ENCODE peak calls at places on chromosome 6, in five cellular contexts. W is stimulated activated CD8-positive, alpha-beta memory T cell treated with anti-CD3 and anti-CD28 coated beads, Interleukin-4, amount 100 ng/mL, for 1 hour; T is Panc1; U is effector CD4-positive, alpha-beta T cell; Z is AG09319. M is an unnamed sample.

GRCh38 chr6:159535629-159536028 is 157.4 kb downstream of the SOD2 start:
- DNase-seq in W (no peak), T (no peak), U (no peak), Z (no peak), M (no peak)

GRCh38 chr6:152575621-152576150 is 61.5 kb downstream of the SYNE1 start:
- DNase-seq in W (no peak), T (no peak), U (no peak), Z (no peak), M (no peak)

GRCh38 chr6:26659042-26659359 is 545 bp downstream of the ZNF322 start:
- DNase-seq in W (no peak), T (peak), U (no peak), Z (no peak), M (peak)

GRCh38 chr6:166566026-166567011 is 20.2 kb downstream of the RAMACL start:
- DNase-seq in W (no peak), T (no peak), U (no peak), Z (no peak), M (no peak)

GRCh38 chr6:40779399-40779798 is 192.2 kb upstream of the LRFN2 start:
- DNase-seq in W (no peak), T (no peak), U (no peak), Z (peak), M (no peak)

GRCh38 chr6:14135865-14136539 is 18.4 kb downstream of the CD83 start:
- DNase-seq in W (no peak), T (no peak), U (no peak), Z (no peak), M (no peak)

GRCh38 chr6:34318492-34319470 is 70.0 kb upstream of the SMIM29 start:
- DNase-seq in W (no peak), T (no peak), U (no peak), Z (no peak), M (no peak)

GRCh38 chr6:24064106-24064505 is 61.9 kb upstream of the NRSN1 start:
- DNase-seq in W (no peak), T (peak), U (no peak), Z (no peak), M (peak)

GRCh38 chr6:152170702-152171667 is 363.5 kb downstream of the ESR1 start:
- DNase-seq in W (no peak), T (no peak), U (peak), Z (no peak), M (peak)

GRCh38 chr6:32436995-32437836 is 2.5 kb upstream of the HLA-DRA start:
- DNase-seq in W (no peak), T (no peak), U (no peak), Z (no peak), M (no peak)

GRCh38 chr6:65776332-65776731 is 69.3 kb upstream of the EYS start:
- DNase-seq in W (no peak), T (no peak), U (no peak), Z (no peak), M (no peak)

GRCh38 chr6:87436435-87436834 is 28.7 kb downstream of the CFAP206 start:
- DNase-seq in W (peak), T (no peak), U (peak), Z (peak), M (peak)

GRCh38 chr6:1325471-1326309 is 13.8 kb downstream of the FOXQ1 start:
- DNase-seq in W (no peak), T (peak), U (no peak), Z (no peak), M (no peak)

GRCh38 chr6:17872908-17873307 is 114.5 kb downstream of the KIF13A start:
- DNase-seq in W (no peak), T (no peak), U (no peak), Z (no peak), M (no peak)

GRCh38 chr6:21398741-21399140 is 194.8 kb upstream of the SOX4 start:
- DNase-seq in W (no peak), T (no peak), U (no peak), Z (no peak), M (no peak)

GRCh38 chr6:145850671-145851070 is 36.1 kb upstream of the FBXO30 start:
- DNase-seq in W (no peak), T (no peak), U (no peak), Z (no peak), M (no peak)

GRCh38 chr6:39599341-39599740 is 125.9 kb downstream of the KIF6 start:
- DNase-seq in W (no peak), T (no peak), U (no peak), Z (no peak), M (no peak)

GRCh38 chr6:379367-380181 is 12.0 kb upstream of the IRF4 start:
- DNase-seq in W (no peak), T (no peak), U (no peak), Z (no peak), M (no peak)

GRCh38 chr6:30192076-30192475 is 21.1 kb downstream of the TRIM26 start:
- DNase-seq in W (no peak), T (no peak), U (no peak), Z (no peak), M (no peak)

GRCh38 chr6:107305391-107305790 is 154.0 kb downstream of the PDSS2 start:
- DNase-seq in W (no peak), T (no peak), U (no peak), Z (no peak), M (no peak)

GRCh38 chr6:143535189-143535614 is 23.7 kb upstream of the FUCA2 start:
- DNase-seq in W (no peak), T (no peak), U (no peak), Z (no peak), M (no peak)

GRCh38 chr6:151101811-151102694 is 137.7 kb upstream of the AKAP12 start:
- DNase-seq in W (no peak), T (no peak), U (no peak), Z (no peak), M (no peak)

GRCh38 chr6:143536461-143536865 is 24.9 kb upstream of the FUCA2 start:
- DNase-seq in W (no peak), T (no peak), U (peak), Z (no peak), M (peak)

GRCh38 chr6:109458774-109459531 is 3.4 kb upstream of the MICAL1 start:
- DNase-seq in W (no peak), T (no peak), U (no peak), Z (no peak), M (no peak)

GRCh38 chr6:6856538-6857523 is 250.9 kb upstream of the RREB1 start:
- DNase-seq in W (no peak), T (no peak), U (no peak), Z (no peak), M (no peak)

GRCh38 chr6:57087916-57088315 is 2.1 kb upstream of the ZNF451 start:
- DNase-seq in W (no peak), T (no peak), U (no peak), Z (no peak), M (no peak)

GRCh38 chr6:103142902-103143301 is 1716.8 kb downstream of the HACE1 start:
- DNase-seq in W (no peak), T (no peak), U (no peak), Z (no peak), M (no peak)

GRCh38 chr6:122869437-122870024 is 80.5 kb downstream of the SMPDL3A start:
- DNase-seq in W (no peak), T (peak), U (no peak), Z (no peak), M (peak)

GRCh38 chr6:21597243-21597682 is 3.7 kb downstream of the SOX4 start:
- DNase-seq in W (no peak), T (no peak), U (no peak), Z (no peak), M (no peak)

GRCh38 chr6:47197672-47198640 is 111.7 kb downstream of the TNFRSF21 start:
- DNase-seq in W (no peak), T (no peak), U (no peak), Z (no peak), M (no peak)

GRCh38 chr6:113719056-113719455 is 138.1 kb upstream of the MARCKS start:
- DNase-seq in W (no peak), T (no peak), U (no peak), Z (no peak), M (no peak)

GRCh38 chr6:82017773-82018172 is 229.8 kb downstream of the IBTK start:
- DNase-seq in W (no peak), T (no peak), U (no peak), Z (no peak), M (no peak)

GRCh38 chr6:165800337-165800736 is 137.3 kb upstream of the PDE10A start:
- DNase-seq in W (no peak), T (no peak), U (no peak), Z (no peak), M (no peak)

GRCh38 chr6:161498359-161498758 is 224.5 kb upstream of the AGPAT4 start:
- DNase-seq in W (no peak), T (no peak), U (no peak), Z (peak), M (peak)

GRCh38 chr6:104632565-104632964 is 227.2 kb downstream of the HACE1 start:
- DNase-seq in W (no peak), T (no peak), U (no peak), Z (no peak), M (no peak)

GRCh38 chr6:111989743-111990142 is 64.2 kb upstream of the CCN6 start:
- DNase-seq in W (no peak), T (no peak), U (no peak), Z (no peak), M (no peak)

GRCh38 chr6:95266537-95267258 is 310.6 kb upstream of the MANEA start:
- DNase-seq in W (no peak), T (no peak), U (no peak), Z (no peak), M (no peak)

M was measured in T47D.